ENCODE peak calls at places on chromosomes 1 and 21, in eight cellular contexts. D, H, E, W, O, R, N and U are unnamed samples.

GRCh38 chr1:168774241-168774640 is 45.2 kb upstream of the DPT start:
- DNase-seq in R (no peak), E (no peak), N (no peak), D (peak; percentile 75), H (no peak), O (no peak), W (no peak), U (no peak)

GRCh38 chr1:10117132-10117531 is 84.4 kb downstream of the UBE4B start:
- DNase-seq in E (no peak), N (no peak), R (no peak), H (no peak), D (no peak), W (no peak), O (no peak), U (no peak)

GRCh38 chr1:156832434-156832833 is 15.8 kb upstream of the SH2D2A start:
- DNase-seq in D (no peak), N (no peak), E (no peak), R (no peak), W (no peak), O (no peak), H (no peak), U (no peak)

GRCh38 chr1:7885513-7886298 is 32.8 kb upstream of the UTS2 start:
- DNase-seq in O (no peak), H (peak; percentile 8), D (no peak), E (no peak), R (peak; percentile 78), W (no peak), N (peak; percentile 74), U (no peak)

GRCh38 chr1:168373869-168374268 is 93.2 kb downstream of the TBX19 start:
- DNase-seq in O (no peak), E (no peak), H (no peak), N (peak; percentile 36), R (no peak), D (no peak), W (no peak), U (no peak)

GRCh38 chr1:182391362-182392044 is at the start of gene GLUL:
- DNase-seq in W (peak; percentile 77), H (peak; percentile 62), E (peak; percentile 96), O (peak; percentile 96), D (peak; percentile 96), R (peak; percentile 95), N (peak; percentile 87), U (peak; percentile 89)

GRCh38 chr1:230274254-230274653 is 151.9 kb downstream of the PGBD5 start:
- DNase-seq in N (no peak), R (peak; percentile 54), W (no peak), E (no peak), D (no peak), O (no peak), H (no peak), U (no peak)

GRCh38 chr1:170192535-170192934 is 46.8 kb downstream of the NTMT2 start:
- DNase-seq in E (no peak), R (no peak), H (no peak), N (no peak), O (no peak), D (no peak), W (no peak), U (no peak)

GRCh38 chr1:18109058-18109755 is 1.6 kb downstream of the IGSF21 start:
- DNase-seq in W (no peak), O (no peak), E (no peak), H (no peak), D (no peak), R (no peak), N (no peak), U (no peak)

GRCh38 chr21:46066843-46067331 is 31.0 kb upstream of the COL6A2 start:
- DNase-seq in E (no peak), D (peak; percentile 70), O (no peak), H (no peak), N (no peak), W (no peak), R (peak; percentile 76), U (peak; percentile 56)

GRCh38 chr21:41008971-41009370 is 159.0 kb upstream of the BACE2 start:
- DNase-seq in D (no peak), N (no peak), R (no peak), H (no peak), W (no peak), E (no peak), O (no peak), U (no peak)

DNA sequence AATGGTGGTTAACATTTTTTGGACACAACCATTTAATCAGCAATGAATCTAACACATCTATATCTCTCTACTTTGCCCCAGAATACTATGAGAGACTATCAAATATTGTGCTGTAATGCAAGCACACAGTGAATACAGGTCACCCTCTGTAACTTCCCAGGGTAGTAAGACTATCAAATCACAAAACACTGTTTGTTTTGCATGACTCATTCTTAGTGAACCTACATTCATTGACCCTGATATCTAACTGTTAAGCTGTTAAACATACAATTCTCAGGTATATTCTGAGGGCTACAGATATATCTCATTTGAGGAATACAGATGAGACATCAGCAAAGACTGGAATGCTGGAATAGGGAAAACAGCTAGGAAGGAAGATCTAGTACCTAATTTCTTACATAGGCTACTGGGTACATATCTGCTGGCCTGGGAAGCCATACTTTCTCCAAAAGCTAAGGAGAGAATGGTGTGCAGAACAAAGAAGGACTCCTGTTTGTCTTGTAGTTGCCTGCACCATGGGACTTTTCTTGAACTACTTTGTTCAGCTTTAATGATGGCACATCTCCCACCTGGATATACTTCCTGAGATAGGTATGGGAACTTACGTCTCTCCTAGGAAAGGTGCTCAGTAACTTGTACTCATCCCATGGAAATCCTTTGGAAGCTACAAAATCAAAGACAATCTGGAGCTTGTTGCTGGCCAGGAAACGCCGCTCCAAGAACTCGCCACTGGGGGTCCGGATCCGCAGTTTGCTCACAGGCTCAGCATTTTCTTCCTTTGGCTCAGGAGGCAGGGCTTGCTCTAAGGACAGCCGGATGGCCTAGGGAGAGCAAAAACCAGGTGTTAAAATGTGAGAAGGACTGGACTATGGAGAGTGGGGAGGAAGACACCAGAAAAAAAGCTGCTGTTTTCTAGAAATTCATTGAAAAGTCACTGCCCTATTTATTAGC is 51.9 kb upstream of the DMRTA2 start:
- DNase-seq in O (no peak), W (no peak), E (no peak), H (no peak), D (no peak), N (peak; percentile 60), R (no peak), U (peak; percentile 49)
- TF ChIP-seq CTCF in O (no peak), W (no peak), E (peak; percentile 31), H (no peak), D (no peak), N (no peak), R (no peak), U (no peak)

GRCh38 chr1:205121660-205122488 is at the start of gene RBBP5:
- DNase-seq in E (peak; percentile 89), R (peak; percentile 97), N (peak; percentile 98), D (peak; percentile 95), H (peak; percentile 95), O (peak; percentile 96), W (peak; percentile 98), U (peak; percentile 98)

GRCh38 chr1:205127646-205128045 is 5.9 kb upstream of the RBBP5 start:
- DNase-seq in R (no peak), E (no peak), O (no peak), W (no peak), N (no peak), D (no peak), H (no peak), U (no peak)

GRCh38 chr1:205124726-205125125 is 2.9 kb upstream of the RBBP5 start:
- DNase-seq in D (no peak), H (no peak), N (no peak), W (no peak), O (no peak), R (no peak), E (no peak), U (no peak)

GRCh38 chr1:205118810-205119209 is 3.0 kb downstream of the RBBP5 start:
- DNase-seq in E (no peak), O (no peak), H (no peak), W (no peak), N (no peak), R (no peak), D (no peak), U (no peak)

DNA sequence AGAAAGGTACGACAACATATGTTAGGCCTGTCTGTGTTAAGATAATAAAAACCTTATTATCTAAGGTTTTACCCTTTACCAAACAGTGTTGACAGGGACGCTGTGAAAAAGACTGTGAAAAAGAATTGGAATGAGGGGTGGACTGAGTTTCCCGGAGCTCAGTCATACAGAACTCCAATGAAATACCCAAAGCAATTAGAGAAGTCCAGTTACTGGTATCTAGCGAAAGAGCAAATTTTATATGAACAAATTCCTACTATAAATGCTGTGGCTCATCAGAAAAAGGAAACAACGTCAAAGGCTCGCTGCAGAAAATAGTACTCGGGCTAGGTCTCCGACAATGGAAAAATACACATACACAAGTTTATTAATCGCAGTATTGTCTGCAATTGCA is 708 bp upstream of the RBBP5 start:
- DNase-seq in D (no peak), N (no peak), H (no peak), E (no peak), O (no peak), R (no peak), W (no peak), U (no peak)
- TF ChIP-seq CTCF in D (no peak), N (no peak), H (no peak), E (no peak), O (no peak), R (no peak), W (no peak), U (no peak)

GRCh38 chr1:85142753-85143152 is 58.1 kb downstream of the SYDE2 start:
- DNase-seq in W (no peak), H (no peak), R (no peak), N (no peak), D (peak; percentile 73), E (no peak), O (no peak), U (no peak)
- TF ChIP-seq CTCF in W (no peak), H (no peak), R (no peak), N (no peak), D (no peak), E (no peak), O (no peak), U (no peak)

DNA sequence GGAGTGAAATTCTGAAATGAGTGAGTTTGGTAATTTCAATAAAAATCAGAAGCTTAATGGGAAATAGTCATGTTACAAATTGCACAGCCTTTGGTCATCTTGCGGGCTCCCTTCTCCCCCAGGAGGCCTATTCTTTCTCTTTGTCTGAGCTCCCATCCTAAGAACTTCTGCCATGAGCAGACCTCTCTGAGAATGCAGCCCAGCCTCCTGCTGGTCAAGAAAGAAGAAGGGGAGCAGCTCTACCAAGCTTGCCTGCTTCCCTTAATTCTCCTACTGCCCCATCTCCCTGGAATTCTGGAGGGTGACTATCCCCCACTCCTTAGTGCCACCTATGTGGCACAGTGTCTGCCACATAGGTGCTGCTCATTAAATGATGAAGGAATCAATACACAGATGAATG is 300.7 kb upstream of the DAB1 start:
- DNase-seq in H (no peak), D (no peak), O (no peak), N (no peak), W (no peak), R (no peak), E (no peak), U (no peak)
- TF ChIP-seq CTCF in H (no peak), D (no peak), O (no peak), N (no peak), W (no peak), R (no peak), E (no peak), U (no peak)